ENCODE peak calls at places on chromosome 9, in ten cellular contexts. Z is GM18507; J is glutamatergic neuron; P is heart right ventricle; G is stimulated activated CD4-positive, alpha-beta T cell treated with anti-CD3 and anti-CD28 coated beads, Interleukin-12 subunit alpha, Interleukin-12 subunit beta, amount 100 ng/mL, for 48 hours; D is BJ; B is NB4; N is frontal cortex; W is ureter; M is osteocyte. F is an unnamed sample.

GRCh38 chr9:19875291-19875910 is 86.6 kb upstream of the SLC24A2 start:
- DNase-seq in Z (no peak), J (no peak), P (no peak), G (no peak), D (no peak), B (no peak), N (no peak), W (no peak), M (no peak), F (no peak)

GRCh38 chr9:109250311-109250741 is 70.5 kb downstream of the EPB41L4B start:
- DNase-seq in Z (no peak), J (no peak), P (no peak), G (no peak), D (no peak), B (no peak), N (no peak), W (no peak), M (no peak), F (no peak)

GRCh38 chr9:30575691-30576090 is 1808.8 kb upstream of the ACO1 start:
- DNase-seq in Z (no peak), J (no peak), P (no peak), G (no peak), D (no peak), B (no peak), N (no peak), W (no peak), M (no peak), F (no peak)

GRCh38 chr9:91298304-91298703 is 63.4 kb downstream of the AUH start:
- DNase-seq in Z (no peak), J (no peak), P (no peak), G (no peak), D (no peak), B (peak), N (no peak), W (no peak), M (no peak), F (no peak)

GRCh38 chr9:20191239-20191840 is 402.5 kb upstream of the SLC24A2 start:
- DNase-seq in Z (no peak), J (no peak), P (no peak), G (no peak), D (no peak), B (no peak), N (no peak), W (no peak), M (no peak), F (no peak)

GRCh38 chr9:128252317-128253139 is 23.3 kb downstream of the GOLGA2 start:
- DNase-seq in Z (no peak), J (no peak), P (no peak), G (no peak), D (no peak), B (no peak), N (no peak), W (no peak), M (no peak), F (no peak)

GRCh38 chr9:114483499-114483898 is 21.8 kb downstream of the WHRN start:
- DNase-seq in Z (no peak), J (no peak), P (no peak), G (no peak), D (no peak), B (no peak), N (no peak), W (no peak), M (no peak), F (no peak)

GRCh38 chr9:109310486-109310901 is 10.4 kb downstream of the EPB41L4B start:
- DNase-seq in Z (no peak), J (no peak), P (no peak), G (no peak), D (no peak), B (no peak), N (no peak), W (no peak), M (no peak), F (no peak)

GRCh38 chr9:116365056-116365471 is 211.5 kb downstream of the PAPPA start:
- DNase-seq in Z (no peak), J (no peak), P (peak), G (no peak), D (no peak), B (no peak), N (peak), W (peak), M (no peak), F (no peak)

GRCh38 chr9:36665387-36665786 is 92.7 kb downstream of the MELK start:
- DNase-seq in Z (no peak), J (no peak), P (no peak), G (no peak), D (no peak), B (no peak), N (no peak), W (no peak), M (no peak), F (no peak)

GRCh38 chr9:99357575-99357974 is 135.5 kb downstream of the SEC61B start:
- DNase-seq in Z (no peak), J (no peak), P (peak), G (no peak), D (no peak), B (no peak), N (no peak), W (no peak), M (no peak), F (no peak)

GRCh38 chr9:71001780-71002386 is 119.5 kb downstream of the TRPM3 start:
- DNase-seq in Z (no peak), J (no peak), P (peak), G (no peak), D (no peak), B (peak), N (no peak), W (no peak), M (no peak), F (no peak)

GRCh38 chr9:131174681-131175239 is 49.4 kb downstream of the NUP214 start:
- DNase-seq in Z (no peak), J (no peak), P (no peak), G (no peak), D (no peak), B (no peak), N (no peak), W (no peak), M (no peak), F (no peak)

GRCh38 chr9:1267141-1267570 is 217.0 kb downstream of the DMRT2 start:
- DNase-seq in Z (no peak), J (no peak), P (no peak), G (no peak), D (no peak), B (peak), N (no peak), W (no peak), M (no peak), F (no peak)

GRCh38 chr9:112860466-112860865 is 30.2 kb downstream of the SLC46A2 start:
- DNase-seq in Z (no peak), J (no peak), P (no peak), G (no peak), D (no peak), B (no peak), N (no peak), W (no peak), M (no peak), F (no peak)

GRCh38 chr9:36964791-36965190 is 69.3 kb downstream of the PAX5 start:
- DNase-seq in Z (no peak), J (no peak), P (no peak), G (no peak), D (no peak), B (no peak), N (no peak), W (no peak), M (no peak), F (no peak)

GRCh38 chr9:133886563-133887501 is 105.3 kb downstream of the VAV2 start:
- DNase-seq in Z (no peak), J (no peak), P (no peak), G (no peak), D (no peak), B (no peak), N (no peak), W (no peak), M (no peak), F (no peak)

GRCh38 chr9:27532046-27532445 is 2.4 kb upstream of the MOB3B start:
- DNase-seq in Z (no peak), J (no peak), P (no peak), G (no peak), D (no peak), B (no peak), N (no peak), W (no peak), M (no peak), F (no peak)

GRCh38 chr9:28820741-28821140 is 1247.5 kb upstream of the C9orf72 start:
- DNase-seq in Z (no peak), J (no peak), P (no peak), G (no peak), D (no peak), B (no peak), N (no peak), W (no peak), M (no peak), F (no peak)

GRCh38 chr9:14238044-14238443 is 75.9 kb downstream of the NFIB start:
- DNase-seq in Z (no peak), J (no peak), P (no peak), G (no peak), D (no peak), B (no peak), N (no peak), W (no peak), M (no peak), F (no peak)

GRCh38 chr9:106859957-106860715 is 2.8 kb upstream of the ZNF462 start:
- DNase-seq in Z (no peak), J (peak), P (peak), G (no peak), D (no peak), B (no peak), N (no peak), W (peak), M (peak), F (no peak)

GRCh38 chr9:134187821-134188420 is 23.6 kb upstream of the RNU6ATAC start:
- DNase-seq in Z (no peak), J (peak), P (no peak), G (no peak), D (no peak), B (no peak), N (no peak), W (no peak), M (no peak), F (no peak)

GRCh38 chr9:89956907-89957306 is 352.1 kb downstream of the GADD45G start:
- DNase-seq in Z (no peak), J (no peak), P (no peak), G (no peak), D (no peak), B (no peak), N (no peak), W (no peak), M (no peak), F (no peak)

GRCh38 chr9:119004618-119004990 is 364.6 kb downstream of the BRINP1 start:
- DNase-seq in Z (no peak), J (no peak), P (peak), G (no peak), D (peak), B (no peak), N (no peak), W (peak), M (peak), F (no peak)

GRCh38 chr9:73805111-73805510 is 653.4 kb downstream of the ANXA1 start:
- DNase-seq in Z (no peak), J (no peak), P (no peak), G (no peak), D (no peak), B (no peak), N (no peak), W (no peak), M (no peak), F (no peak)

GRCh38 chr9:72022846-72023245 is 37.6 kb downstream of the C9orf57 start:
- DNase-seq in Z (no peak), J (no peak), P (no peak), G (no peak), D (peak), B (peak), N (no peak), W (no peak), M (no peak), F (no peak)

GRCh38 chr9:28032178-28032532 is 458.9 kb upstream of the C9orf72 start:
- DNase-seq in Z (no peak), J (no peak), P (no peak), G (no peak), D (no peak), B (no peak), N (no peak), W (no peak), M (no peak), F (no peak)

GRCh38 chr9:106752581-106752980 is 110.4 kb upstream of the ZNF462 start:
- DNase-seq in Z (no peak), J (no peak), P (no peak), G (no peak), D (no peak), B (no peak), N (no peak), W (no peak), M (no peak), F (no peak)

GRCh38 chr9:127973169-127974001 is 7.4 kb downstream of the EEIG1 start:
- DNase-seq in Z (no peak), J (no peak), P (peak), G (no peak), D (no peak), B (no peak), N (no peak), W (no peak), M (no peak), F (no peak)

GRCh38 chr9:137268538-137269201 is 8.9 kb upstream of the TOR4A start:
- DNase-seq in Z (no peak), J (no peak), P (no peak), G (no peak), D (no peak), B (peak), N (no peak), W (no peak), M (no peak), F (no peak)

GRCh38 chr9:6834306-6834705 is 76.5 kb downstream of the KDM4C start:
- DNase-seq in Z (no peak), J (no peak), P (no peak), G (no peak), D (no peak), B (no peak), N (no peak), W (no peak), M (no peak), F (no peak)

GRCh38 chr9:87084407-87084806 is 137.1 kb upstream of the GAS1 start:
- DNase-seq in Z (no peak), J (no peak), P (no peak), G (no peak), D (no peak), B (no peak), N (no peak), W (no peak), M (no peak), F (no peak)

GRCh38 chr9:5518937-5519319 is 8.6 kb downstream of the PDCD1LG2 start:
- DNase-seq in Z (no peak), J (no peak), P (no peak), G (peak), D (no peak), B (no peak), N (no peak), W (no peak), M (no peak), F (no peak)

GRCh38 chr9:124222918-124223720 is 34.6 kb upstream of the NEK6 start:
- DNase-seq in Z (no peak), J (no peak), P (peak), G (no peak), D (no peak), B (peak), N (no peak), W (no peak), M (no peak), F (peak)

GRCh38 chr9:93900436-93900819 is 54.7 kb downstream of the BARX1 start:
- DNase-seq in Z (no peak), J (no peak), P (no peak), G (no peak), D (no peak), B (no peak), N (no peak), W (no peak), M (no peak), F (no peak)

F was measured in hypothalamus.